ENCODE peak calls at places on chromosomes 2 and 18, in five cellular contexts. One of them, this sample, is unnamed.

GRCh38 chr2:241617431-241618154 is 19.4 kb downstream of the THAP4 start:
- DNase-seq in HTR-8/SVneo: no peak
- DNase-seq in fibroblast of the aortic adventitia: no peak
- DNase-seq in stimulated activated CD8-positive, alpha-beta memory T cell treated with anti-CD3 and anti-CD28 coated beads, Interleukin-12 subunit alpha, Interleukin-12 subunit beta, amount 100 ng/mL, for 4 hours: no peak
- DNase-seq in occipital lobe: no peak
- DNase-seq in this sample: no peak

GRCh38 chr2:200319587-200320337 is 13.3 kb downstream of the SPATS2L start:
- DNase-seq in HTR-8/SVneo: peak
- DNase-seq in fibroblast of the aortic adventitia: peak
- DNase-seq in stimulated activated CD8-positive, alpha-beta memory T cell treated with anti-CD3 and anti-CD28 coated beads, Interleukin-12 subunit alpha, Interleukin-12 subunit beta, amount 100 ng/mL, for 4 hours: no peak
- DNase-seq in occipital lobe: no peak
- DNase-seq in this sample: peak

GRCh38 chr2:25920326-25920725 is 42.0 kb upstream of the ASXL2 start:
- DNase-seq in HTR-8/SVneo: no peak
- DNase-seq in fibroblast of the aortic adventitia: peak
- DNase-seq in stimulated activated CD8-positive, alpha-beta memory T cell treated with anti-CD3 and anti-CD28 coated beads, Interleukin-12 subunit alpha, Interleukin-12 subunit beta, amount 100 ng/mL, for 4 hours: no peak
- DNase-seq in occipital lobe: no peak
- DNase-seq in this sample: peak

GRCh38 chr18:35041752-35042379 is 653 bp downstream of the MAPRE2 start:
- DNase-seq in HTR-8/SVneo: no peak
- DNase-seq in fibroblast of the aortic adventitia: no peak
- DNase-seq in stimulated activated CD8-positive, alpha-beta memory T cell treated with anti-CD3 and anti-CD28 coated beads, Interleukin-12 subunit alpha, Interleukin-12 subunit beta, amount 100 ng/mL, for 4 hours: no peak
- DNase-seq in occipital lobe: no peak
- DNase-seq in this sample: peak

GRCh38 chr2:148875387-148876051 is 492 bp downstream of the KIF5C start:
- DNase-seq in HTR-8/SVneo: no peak
- DNase-seq in fibroblast of the aortic adventitia: no peak
- DNase-seq in stimulated activated CD8-positive, alpha-beta memory T cell treated with anti-CD3 and anti-CD28 coated beads, Interleukin-12 subunit alpha, Interleukin-12 subunit beta, amount 100 ng/mL, for 4 hours: no peak
- DNase-seq in occipital lobe: no peak
- DNase-seq in this sample: no peak

GRCh38 chr2:239811806-239812560 is 213.2 kb downstream of the NDUFA10 start:
- DNase-seq in HTR-8/SVneo: no peak
- DNase-seq in fibroblast of the aortic adventitia: no peak
- DNase-seq in stimulated activated CD8-positive, alpha-beta memory T cell treated with anti-CD3 and anti-CD28 coated beads, Interleukin-12 subunit alpha, Interleukin-12 subunit beta, amount 100 ng/mL, for 4 hours: no peak
- DNase-seq in occipital lobe: no peak
- DNase-seq in this sample: no peak

GRCh38 chr2:22175002-22175401 is 1051.2 kb downstream of the TDRD15 start:
- DNase-seq in HTR-8/SVneo: no peak
- DNase-seq in fibroblast of the aortic adventitia: no peak
- DNase-seq in stimulated activated CD8-positive, alpha-beta memory T cell treated with anti-CD3 and anti-CD28 coated beads, Interleukin-12 subunit alpha, Interleukin-12 subunit beta, amount 100 ng/mL, for 4 hours: no peak
- DNase-seq in occipital lobe: no peak
- DNase-seq in this sample: no peak

GRCh38 chr2:158722266-158723105 is 72.6 kb upstream of the DAPL1 start:
- DNase-seq in HTR-8/SVneo: no peak
- DNase-seq in fibroblast of the aortic adventitia: no peak
- DNase-seq in stimulated activated CD8-positive, alpha-beta memory T cell treated with anti-CD3 and anti-CD28 coated beads, Interleukin-12 subunit alpha, Interleukin-12 subunit beta, amount 100 ng/mL, for 4 hours: no peak
- DNase-seq in occipital lobe: no peak
- DNase-seq in this sample: no peak

GRCh38 chr2:156003780-156004179 is 328.7 kb downstream of the NR4A2 start:
- DNase-seq in HTR-8/SVneo: no peak
- DNase-seq in fibroblast of the aortic adventitia: no peak
- DNase-seq in stimulated activated CD8-positive, alpha-beta memory T cell treated with anti-CD3 and anti-CD28 coated beads, Interleukin-12 subunit alpha, Interleukin-12 subunit beta, amount 100 ng/mL, for 4 hours: no peak
- DNase-seq in occipital lobe: no peak
- DNase-seq in this sample: no peak

GRCh38 chr2:41610501-41611242 is 437.1 kb upstream of the PKDCC start:
- DNase-seq in HTR-8/SVneo: no peak
- DNase-seq in fibroblast of the aortic adventitia: peak
- DNase-seq in stimulated activated CD8-positive, alpha-beta memory T cell treated with anti-CD3 and anti-CD28 coated beads, Interleukin-12 subunit alpha, Interleukin-12 subunit beta, amount 100 ng/mL, for 4 hours: no peak
- DNase-seq in occipital lobe: no peak
- DNase-seq in this sample: peak

GRCh38 chr2:121489944-121490585 is 40.6 kb upstream of the RNU4ATAC start:
- DNase-seq in HTR-8/SVneo: no peak
- DNase-seq in fibroblast of the aortic adventitia: no peak
- DNase-seq in stimulated activated CD8-positive, alpha-beta memory T cell treated with anti-CD3 and anti-CD28 coated beads, Interleukin-12 subunit alpha, Interleukin-12 subunit beta, amount 100 ng/mL, for 4 hours: no peak
- DNase-seq in occipital lobe: no peak
- DNase-seq in this sample: peak

GRCh38 chr2:53268626-53269025 is 499.0 kb upstream of the CHAC2 start:
- DNase-seq in HTR-8/SVneo: no peak
- DNase-seq in fibroblast of the aortic adventitia: no peak
- DNase-seq in stimulated activated CD8-positive, alpha-beta memory T cell treated with anti-CD3 and anti-CD28 coated beads, Interleukin-12 subunit alpha, Interleukin-12 subunit beta, amount 100 ng/mL, for 4 hours: no peak
- DNase-seq in occipital lobe: no peak
- DNase-seq in this sample: no peak

GRCh38 chr2:207397917-207398655 is 131.7 kb upstream of the CREB1 start:
- DNase-seq in HTR-8/SVneo: no peak
- DNase-seq in fibroblast of the aortic adventitia: no peak
- DNase-seq in stimulated activated CD8-positive, alpha-beta memory T cell treated with anti-CD3 and anti-CD28 coated beads, Interleukin-12 subunit alpha, Interleukin-12 subunit beta, amount 100 ng/mL, for 4 hours: no peak
- DNase-seq in occipital lobe: no peak
- DNase-seq in this sample: no peak

GRCh38 chr2:196492946-196493345 is 146.6 kb upstream of the CCDC150 start:
- DNase-seq in HTR-8/SVneo: no peak
- DNase-seq in fibroblast of the aortic adventitia: no peak
- DNase-seq in stimulated activated CD8-positive, alpha-beta memory T cell treated with anti-CD3 and anti-CD28 coated beads, Interleukin-12 subunit alpha, Interleukin-12 subunit beta, amount 100 ng/mL, for 4 hours: no peak
- DNase-seq in occipital lobe: no peak
- DNase-seq in this sample: no peak

GRCh38 chr2:177245010-177245422 is 19.5 kb downstream of the NFE2L2 start:
- DNase-seq in HTR-8/SVneo: peak
- DNase-seq in fibroblast of the aortic adventitia: peak
- DNase-seq in stimulated activated CD8-positive, alpha-beta memory T cell treated with anti-CD3 and anti-CD28 coated beads, Interleukin-12 subunit alpha, Interleukin-12 subunit beta, amount 100 ng/mL, for 4 hours: no peak
- DNase-seq in occipital lobe: no peak
- DNase-seq in this sample: peak

GRCh38 chr18:12252061-12252460 is 2.1 kb upstream of the CIDEA start:
- DNase-seq in HTR-8/SVneo: no peak
- DNase-seq in fibroblast of the aortic adventitia: no peak
- DNase-seq in stimulated activated CD8-positive, alpha-beta memory T cell treated with anti-CD3 and anti-CD28 coated beads, Interleukin-12 subunit alpha, Interleukin-12 subunit beta, amount 100 ng/mL, for 4 hours: no peak
- DNase-seq in occipital lobe: no peak
- DNase-seq in this sample: no peak

GRCh38 chr2:228417526-228417925 is 236.0 kb upstream of the SPHKAP start:
- DNase-seq in HTR-8/SVneo: peak
- DNase-seq in fibroblast of the aortic adventitia: no peak
- DNase-seq in stimulated activated CD8-positive, alpha-beta memory T cell treated with anti-CD3 and anti-CD28 coated beads, Interleukin-12 subunit alpha, Interleukin-12 subunit beta, amount 100 ng/mL, for 4 hours: no peak
- DNase-seq in occipital lobe: no peak
- DNase-seq in this sample: peak

GRCh38 chr2:53455094-53455493 is 312.5 kb upstream of the CHAC2 start:
- DNase-seq in HTR-8/SVneo: no peak
- DNase-seq in fibroblast of the aortic adventitia: no peak
- DNase-seq in stimulated activated CD8-positive, alpha-beta memory T cell treated with anti-CD3 and anti-CD28 coated beads, Interleukin-12 subunit alpha, Interleukin-12 subunit beta, amount 100 ng/mL, for 4 hours: no peak
- DNase-seq in occipital lobe: no peak
- DNase-seq in this sample: no peak

GRCh38 chr18:75836516-75836915 is 409.0 kb upstream of the SMIM21 start:
- DNase-seq in HTR-8/SVneo: no peak
- DNase-seq in fibroblast of the aortic adventitia: no peak
- DNase-seq in stimulated activated CD8-positive, alpha-beta memory T cell treated with anti-CD3 and anti-CD28 coated beads, Interleukin-12 subunit alpha, Interleukin-12 subunit beta, amount 100 ng/mL, for 4 hours: no peak
- DNase-seq in occipital lobe: no peak
- DNase-seq in this sample: no peak

GRCh38 chr2:222057249-222058073 is 241.3 kb downstream of the PAX3 start:
- DNase-seq in HTR-8/SVneo: peak
- DNase-seq in fibroblast of the aortic adventitia: peak
- DNase-seq in stimulated activated CD8-positive, alpha-beta memory T cell treated with anti-CD3 and anti-CD28 coated beads, Interleukin-12 subunit alpha, Interleukin-12 subunit beta, amount 100 ng/mL, for 4 hours: no peak
- DNase-seq in occipital lobe: no peak
- DNase-seq in this sample: peak

GRCh38 chr2:45083175-45083574 is 73.9 kb upstream of the SIX2 start:
- DNase-seq in HTR-8/SVneo: no peak
- DNase-seq in fibroblast of the aortic adventitia: no peak
- DNase-seq in stimulated activated CD8-positive, alpha-beta memory T cell treated with anti-CD3 and anti-CD28 coated beads, Interleukin-12 subunit alpha, Interleukin-12 subunit beta, amount 100 ng/mL, for 4 hours: no peak
- DNase-seq in occipital lobe: no peak
- DNase-seq in this sample: no peak

GRCh38 chr2:231359948-231360347 is 35.6 kb upstream of the B3GNT7 start:
- DNase-seq in HTR-8/SVneo: no peak
- DNase-seq in fibroblast of the aortic adventitia: no peak
- DNase-seq in stimulated activated CD8-positive, alpha-beta memory T cell treated with anti-CD3 and anti-CD28 coated beads, Interleukin-12 subunit alpha, Interleukin-12 subunit beta, amount 100 ng/mL, for 4 hours: no peak
- DNase-seq in occipital lobe: no peak
- DNase-seq in this sample: no peak

GRCh38 chr18:74674487-74674886 is 76.8 kb downstream of the ZNF407 start:
- DNase-seq in HTR-8/SVneo: no peak
- DNase-seq in fibroblast of the aortic adventitia: no peak
- DNase-seq in stimulated activated CD8-positive, alpha-beta memory T cell treated with anti-CD3 and anti-CD28 coated beads, Interleukin-12 subunit alpha, Interleukin-12 subunit beta, amount 100 ng/mL, for 4 hours: no peak
- DNase-seq in occipital lobe: no peak
- DNase-seq in this sample: no peak

GRCh38 chr18:61901334-61901986 is 8.7 kb upstream of the RNF152 start:
- DNase-seq in HTR-8/SVneo: no peak
- DNase-seq in fibroblast of the aortic adventitia: peak
- DNase-seq in stimulated activated CD8-positive, alpha-beta memory T cell treated with anti-CD3 and anti-CD28 coated beads, Interleukin-12 subunit alpha, Interleukin-12 subunit beta, amount 100 ng/mL, for 4 hours: no peak
- DNase-seq in occipital lobe: no peak
- DNase-seq in this sample: peak

GRCh38 chr18:78950386-78950785 is 29.2 kb upstream of the SALL3 start:
- DNase-seq in HTR-8/SVneo: no peak
- DNase-seq in fibroblast of the aortic adventitia: no peak
- DNase-seq in stimulated activated CD8-positive, alpha-beta memory T cell treated with anti-CD3 and anti-CD28 coated beads, Interleukin-12 subunit alpha, Interleukin-12 subunit beta, amount 100 ng/mL, for 4 hours: no peak
- DNase-seq in occipital lobe: no peak
- DNase-seq in this sample: no peak

GRCh38 chr18:77080283-77080682 is 52.3 kb downstream of the MBP start:
- DNase-seq in HTR-8/SVneo: no peak
- DNase-seq in fibroblast of the aortic adventitia: no peak
- DNase-seq in stimulated activated CD8-positive, alpha-beta memory T cell treated with anti-CD3 and anti-CD28 coated beads, Interleukin-12 subunit alpha, Interleukin-12 subunit beta, amount 100 ng/mL, for 4 hours: no peak
- DNase-seq in occipital lobe: no peak
- DNase-seq in this sample: no peak

GRCh38 chr2:105688946-105689345 is 55.8 kb upstream of the NCK2 start:
- DNase-seq in HTR-8/SVneo: no peak
- DNase-seq in fibroblast of the aortic adventitia: no peak
- DNase-seq in stimulated activated CD8-positive, alpha-beta memory T cell treated with anti-CD3 and anti-CD28 coated beads, Interleukin-12 subunit alpha, Interleukin-12 subunit beta, amount 100 ng/mL, for 4 hours: no peak
- DNase-seq in occipital lobe: no peak
- DNase-seq in this sample: no peak

GRCh38 chr18:3012306-3012919 is 531 bp downstream of the LPIN2 start:
- DNase-seq in HTR-8/SVneo: peak
- DNase-seq in fibroblast of the aortic adventitia: no peak
- DNase-seq in stimulated activated CD8-positive, alpha-beta memory T cell treated with anti-CD3 and anti-CD28 coated beads, Interleukin-12 subunit alpha, Interleukin-12 subunit beta, amount 100 ng/mL, for 4 hours: peak
- DNase-seq in occipital lobe: no peak
- DNase-seq in this sample: peak

GRCh38 chr2:2743164-2743571 is 412.1 kb upstream of the MYT1L start:
- DNase-seq in HTR-8/SVneo: no peak
- DNase-seq in fibroblast of the aortic adventitia: peak
- DNase-seq in stimulated activated CD8-positive, alpha-beta memory T cell treated with anti-CD3 and anti-CD28 coated beads, Interleukin-12 subunit alpha, Interleukin-12 subunit beta, amount 100 ng/mL, for 4 hours: no peak
- DNase-seq in occipital lobe: peak
- DNase-seq in this sample: peak

This sample was measured in adipocyte.